ENCODE peak calls at places on chromosome 19, in eight cellular contexts. D is Right ventricle myocardium superior; Z is activated gamma-delta T cell treated with anti-CD3 and anti-CD28 coated beads, Interleukin-2, amount 50 U/mL, for 16 hours; C is activated T-cell treated with anti-CD3 and anti-CD28 coated beads, Interleukin-2, amount 50 U/mL, for 72 hours; G is cardiac fibroblast; L is mammary epithelial cell; S is neural crest cell; Y is stimulated activated CD4-positive, alpha-beta T cell treated with anti-CD3 and anti-CD28 coated beads, TNF-alpha, amount 100 ng/mL, for 48 hours. I is an unnamed sample.

GRCh38 chr19:37564624-37565369 is 29.8 kb downstream of the ZNF571 start:
- DNase-seq in D (no peak), Z (no peak), C (no peak), G (no peak), L (no peak), S (no peak), Y (no peak), I (no peak)

GRCh38 chr19:10760268-10760944 is 42.5 kb downstream of the DNM2 start:
- DNase-seq in D (no peak), Z (peak), C (peak), G (no peak), L (no peak), S (no peak), Y (peak), I (peak)

GRCh38 chr19:17020823-17021222 is 5.8 kb downstream of the CPAMD8 start:
- DNase-seq in D (no peak), Z (no peak), C (no peak), G (peak), L (peak), S (no peak), Y (no peak), I (no peak)

GRCh38 chr19:6963937-6964336 is 57.3 kb downstream of the MBD3L2B start:
- DNase-seq in D (no peak), Z (peak), C (peak), G (no peak), L (no peak), S (no peak), Y (peak), I (no peak)

GRCh38 chr19:14091086-14091884 is 734 bp upstream of the SAMD1 start:
- DNase-seq in D (no peak), Z (peak), C (peak), G (peak), L (peak), S (peak), Y (peak), I (peak)

GRCh38 chr19:4606921-4607678 is 32.2 kb upstream of the TNFAIP8L1 start:
- DNase-seq in D (peak), Z (no peak), C (no peak), G (peak), L (no peak), S (peak), Y (no peak), I (peak)

GRCh38 chr19:57016491-57016890 is 103.3 kb upstream of the USP29 start:
- DNase-seq in D (no peak), Z (no peak), C (no peak), G (no peak), L (no peak), S (no peak), Y (no peak), I (peak)

GRCh38 chr19:35739275-35740107 is 2.8 kb downstream of the IGFLR1 start:
- DNase-seq in D (no peak), Z (no peak), C (no peak), G (no peak), L (no peak), S (no peak), Y (no peak), I (no peak)

GRCh38 chr19:58476498-58477015 is 405 bp downstream of the ZNF446 start:
- DNase-seq in D (no peak), Z (no peak), C (no peak), G (peak), L (no peak), S (no peak), Y (no peak), I (no peak)

GRCh38 chr19:5961969-5962945 is 15.7 kb downstream of the RANBP3 start:
- DNase-seq in D (no peak), Z (peak), C (peak), G (peak), L (no peak), S (no peak), Y (peak), I (no peak)

GRCh38 chr19:31348416-31349159 is 648 bp downstream of the TSHZ3 start:
- DNase-seq in D (peak), Z (no peak), C (peak), G (peak), L (peak), S (no peak), Y (no peak), I (peak)

GRCh38 chr19:56732974-56733373 is 61.4 kb upstream of the ZNF835 start:
- DNase-seq in D (no peak), Z (no peak), C (no peak), G (no peak), L (no peak), S (no peak), Y (no peak), I (peak)

GRCh38 chr19:34926685-34927375 is at the start of gene ZNF30:
- DNase-seq in D (peak), Z (peak), C (peak), G (peak), L (peak), S (peak), Y (peak), I (peak)

GRCh38 chr19:42285546-42285945 is 16.4 kb upstream of the PRR19 start:
- DNase-seq in D (no peak), Z (no peak), C (no peak), G (no peak), L (no peak), S (no peak), Y (no peak), I (no peak)

GRCh38 chr19:2461751-2462634 is 5.2 kb upstream of the LMNB2 start:
- DNase-seq in D (peak), Z (peak), C (peak), G (peak), L (peak), S (peak), Y (peak), I (peak)

GRCh38 chr19:8600064-8600463 is 10.5 kb downstream of the ADAMTS10 start:
- DNase-seq in D (no peak), Z (no peak), C (no peak), G (no peak), L (no peak), S (no peak), Y (no peak), I (no peak)

GRCh38 chr19:42652021-42652420 is 57.3 kb upstream of the CEACAM8 start:
- DNase-seq in D (no peak), Z (no peak), C (no peak), G (no peak), L (no peak), S (no peak), Y (no peak), I (no peak)

GRCh38 chr19:46620716-46621115 is 4.2 kb downstream of the PTGIR start:
- DNase-seq in D (no peak), Z (no peak), C (no peak), G (peak), L (no peak), S (no peak), Y (no peak), I (no peak)

GRCh38 chr19:958967-959685 is 25.0 kb upstream of the WDR18 start:
- DNase-seq in D (no peak), Z (no peak), C (peak), G (no peak), L (peak), S (no peak), Y (peak), I (peak)